ENCODE peak calls at places on chromosomes 4 and X, in ten cellular contexts. C is H1, A is transverse colon, P is SK-N-SH, X is HCT116, S is GM12878, W is endothelial cell of umbilical vein, V is suprapubic skin, G is stomach, Z is upper lobe of left lung. U is an unnamed sample.

GRCh38 chr4:40856836-40857362 is 107.1 kb downstream of the NSUN7 start:
- DNase-seq in W (peak), S (no peak), P (peak), A (peak), V (no peak), G (peak), C (peak), Z (peak), X (no peak), U (no peak)

GRCh38 chrX:134469481-134469880 is 9.5 kb downstream of the HPRT1 start:
- DNase-seq in W (peak), Z (no peak), X (no peak), P (no peak), V (no peak), G (no peak), C (no peak), A (no peak), S (no peak), U (no peak)

GRCh38 chr4:140351778-140352177 is 21.7 kb upstream of the SCOC start:
- DNase-seq in V (no peak), C (no peak), P (no peak), Z (no peak), W (no peak), G (no peak), A (no peak), X (no peak), S (no peak), U (no peak)

GRCh38 chr4:154877110-154877760 is 96.2 kb downstream of the RBM46 start:
- DNase-seq in V (no peak), X (peak), W (peak), P (no peak), G (no peak), S (no peak), A (no peak), C (no peak), Z (no peak), U (no peak)

GRCh38 chrX:44906041-44906440 is 33.1 kb downstream of the KDM6A start:
- DNase-seq in P (no peak), S (no peak), V (no peak), A (no peak), W (no peak), Z (no peak), G (no peak), X (no peak), C (no peak), U (no peak)

GRCh38 chr4:67020079-67020807 is 525.1 kb downstream of the CENPC start:
- DNase-seq in C (no peak), V (no peak), G (no peak), X (no peak), Z (no peak), A (no peak), W (no peak), S (no peak), P (no peak), U (peak)

GRCh38 chrX:30888526-30889146 is 418 bp downstream of the TAB3 start:
- DNase-seq in W (peak), G (no peak), X (no peak), P (no peak), Z (peak), V (no peak), S (no peak), C (no peak), A (peak), U (no peak)

GRCh38 chr4:182192511-182193181 is 50.6 kb upstream of the TENM3 start:
- DNase-seq in G (no peak), X (no peak), W (no peak), A (no peak), C (no peak), P (no peak), Z (no peak), V (no peak), S (no peak), U (no peak)

GRCh38 chr4:54525602-54526001 is 132.2 kb upstream of the KIT start:
- DNase-seq in A (no peak), W (no peak), C (no peak), Z (no peak), V (no peak), S (no peak), X (no peak), P (no peak), G (no peak), U (no peak)

GRCh38 chr4:55116450-55116849 is 8.9 kb downstream of the KDR start:
- DNase-seq in G (no peak), X (no peak), P (no peak), S (no peak), W (peak), A (no peak), Z (no peak), C (no peak), V (no peak), U (no peak)

GRCh38 chrX:69080912-69081465 is 84.3 kb downstream of the PJA1 start:
- DNase-seq in V (no peak), X (no peak), P (no peak), S (no peak), Z (no peak), G (no peak), C (no peak), A (no peak), W (no peak), U (no peak)

GRCh38 chr4:86306816-86307215 is 53.0 kb downstream of the MAPK10 start:
- DNase-seq in S (no peak), A (no peak), P (no peak), V (no peak), C (no peak), X (no peak), G (no peak), W (no peak), Z (no peak), U (no peak)

GRCh38 chrX:2533424-2533823 is 32.6 kb upstream of the DHRSX start:
- DNase-seq in W (no peak), P (no peak), Z (no peak), A (no peak), V (no peak), S (no peak), G (no peak), X (no peak), C (no peak), U (no peak)

GRCh38 chrX:31128849-31129248 is 57.0 kb upstream of the FTHL17 start:
- DNase-seq in V (no peak), W (peak), X (no peak), C (no peak), A (no peak), Z (no peak), S (no peak), P (no peak), G (no peak), U (no peak)

DNA sequence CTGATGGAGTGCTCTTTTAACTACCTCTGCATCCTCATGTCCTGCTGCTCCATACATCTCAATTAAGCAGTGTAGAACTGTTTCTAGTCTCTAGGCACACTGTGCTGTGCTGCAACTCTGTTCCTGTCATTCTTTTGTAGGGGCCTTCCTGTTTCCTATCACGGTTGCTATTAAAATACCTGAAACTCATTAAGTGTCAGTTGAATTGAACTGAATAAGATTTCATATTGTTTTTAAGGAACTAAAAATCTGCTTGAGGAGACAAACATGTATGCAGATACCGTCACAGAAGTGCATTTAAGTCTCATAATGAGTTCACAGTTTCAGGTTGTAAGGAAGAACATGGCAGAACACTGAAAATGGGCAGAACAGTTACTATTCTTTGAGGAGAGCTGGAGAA is 170.1 kb downstream of the LARP7 start:
- DNase-seq in Z (no peak), S (peak), G (no peak), C (no peak), P (no peak), V (no peak), W (no peak), X (no peak), A (no peak), U (no peak)
- H3K27ac ChIP-seq in Z (no peak), S (no peak), G (no peak), C (no peak), P (no peak), V (no peak), W (no peak), X (no peak), A (no peak), U (no peak)

DNA sequence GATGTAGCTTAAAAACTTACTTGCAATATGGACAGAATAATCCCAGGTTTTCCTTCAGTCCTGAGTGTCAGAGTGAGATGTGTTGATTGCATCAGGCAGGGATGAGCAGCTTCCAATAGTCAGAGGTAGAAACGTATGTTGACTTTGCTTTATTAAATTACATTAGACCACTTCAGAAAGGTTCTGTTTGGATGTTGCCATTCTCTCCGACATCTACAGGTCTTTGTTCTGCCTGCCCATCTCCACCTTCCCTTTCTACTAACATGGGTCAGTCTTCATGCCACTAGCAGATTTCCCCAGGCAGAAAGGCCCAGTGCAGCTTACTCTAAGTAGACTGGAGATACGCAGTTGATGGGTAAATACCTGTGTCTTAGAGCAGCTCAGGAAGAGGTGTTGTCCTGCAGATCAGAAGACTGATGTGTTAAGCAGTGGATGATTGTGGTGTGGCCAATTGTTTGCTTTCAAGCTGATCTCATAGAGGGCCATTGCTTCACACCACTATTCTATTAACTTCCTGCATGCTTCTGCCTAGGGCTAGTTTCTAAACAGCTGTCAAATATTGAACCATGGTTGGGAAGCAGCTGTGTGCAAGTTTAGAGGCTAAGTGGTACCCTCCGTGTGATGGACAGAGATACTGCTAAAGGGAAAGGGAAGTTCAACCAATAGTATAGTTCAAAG is 1.8 kb downstream of the FRMPD4 start:
- DNase-seq in C (no peak), V (no peak), A (no peak), G (no peak), P (no peak), W (no peak), Z (no peak), X (no peak), S (no peak), U (no peak)
- H3K4me3 ChIP-seq in C (no peak), V (no peak), A (no peak), G (no peak), P (no peak), W (no peak), Z (no peak), X (no peak), S (no peak), U (no peak)

DNA sequence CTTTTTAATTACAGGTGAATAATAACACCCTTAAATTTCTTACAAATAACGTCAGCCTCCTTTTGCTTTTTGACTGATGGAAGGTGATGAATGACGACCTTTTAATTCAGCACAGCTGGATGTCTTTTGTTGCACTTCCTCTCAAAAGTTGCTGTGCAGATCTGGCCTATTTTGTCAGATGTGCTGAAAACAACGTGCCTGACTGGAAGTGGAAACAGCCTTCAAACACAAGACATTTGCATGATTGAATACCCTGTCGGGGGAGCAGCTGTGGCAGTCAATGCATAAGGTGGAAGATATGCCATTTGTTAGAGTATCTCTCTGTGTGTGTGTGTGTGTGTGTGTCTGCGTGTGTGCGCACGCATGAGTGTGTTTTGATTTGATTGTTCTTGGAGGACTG is 579.7 kb downstream of the SPRY1 start:
- DNase-seq in Z (no peak), C (no peak), G (no peak), A (no peak), V (no peak), P (no peak), W (peak), S (no peak), X (no peak), U (no peak)
- TF ChIP-seq POLR2AphosphoS5 in Z (peak), C (no peak), G (no peak), A (no peak), V (no peak), P (no peak), W (no peak), S (no peak), X (no peak), U (no peak)

GRCh38 chr4:8340721-8341680 is 71.4 kb downstream of the HTRA3 start:
- DNase-seq in G (peak), P (no peak), V (peak), X (no peak), A (peak), Z (no peak), C (no peak), S (no peak), W (no peak), U (no peak)
- H3K27ac ChIP-seq in G (peak), P (no peak), V (peak), X (no peak), A (peak), Z (peak), C (no peak), S (no peak), W (no peak), U (no peak)

GRCh38 chr4:44447563-44448504 is 775 bp downstream of the KCTD8 start:
- DNase-seq in S (no peak), A (no peak), X (no peak), V (no peak), Z (peak), C (no peak), W (peak), P (peak), G (peak), U (no peak)

GRCh38 chr4:44446191-44446590 is 2.4 kb downstream of the KCTD8 start:
- DNase-seq in P (no peak), W (no peak), G (no peak), Z (no peak), X (no peak), V (no peak), A (no peak), S (no peak), C (no peak), U (no peak)

GRCh38 chr4:44446801-44447562 is 1.6 kb downstream of the KCTD8 start:
- DNase-seq in A (no peak), V (no peak), Z (no peak), X (no peak), W (no peak), P (peak), S (no peak), C (no peak), G (peak), U (no peak)

DNA sequence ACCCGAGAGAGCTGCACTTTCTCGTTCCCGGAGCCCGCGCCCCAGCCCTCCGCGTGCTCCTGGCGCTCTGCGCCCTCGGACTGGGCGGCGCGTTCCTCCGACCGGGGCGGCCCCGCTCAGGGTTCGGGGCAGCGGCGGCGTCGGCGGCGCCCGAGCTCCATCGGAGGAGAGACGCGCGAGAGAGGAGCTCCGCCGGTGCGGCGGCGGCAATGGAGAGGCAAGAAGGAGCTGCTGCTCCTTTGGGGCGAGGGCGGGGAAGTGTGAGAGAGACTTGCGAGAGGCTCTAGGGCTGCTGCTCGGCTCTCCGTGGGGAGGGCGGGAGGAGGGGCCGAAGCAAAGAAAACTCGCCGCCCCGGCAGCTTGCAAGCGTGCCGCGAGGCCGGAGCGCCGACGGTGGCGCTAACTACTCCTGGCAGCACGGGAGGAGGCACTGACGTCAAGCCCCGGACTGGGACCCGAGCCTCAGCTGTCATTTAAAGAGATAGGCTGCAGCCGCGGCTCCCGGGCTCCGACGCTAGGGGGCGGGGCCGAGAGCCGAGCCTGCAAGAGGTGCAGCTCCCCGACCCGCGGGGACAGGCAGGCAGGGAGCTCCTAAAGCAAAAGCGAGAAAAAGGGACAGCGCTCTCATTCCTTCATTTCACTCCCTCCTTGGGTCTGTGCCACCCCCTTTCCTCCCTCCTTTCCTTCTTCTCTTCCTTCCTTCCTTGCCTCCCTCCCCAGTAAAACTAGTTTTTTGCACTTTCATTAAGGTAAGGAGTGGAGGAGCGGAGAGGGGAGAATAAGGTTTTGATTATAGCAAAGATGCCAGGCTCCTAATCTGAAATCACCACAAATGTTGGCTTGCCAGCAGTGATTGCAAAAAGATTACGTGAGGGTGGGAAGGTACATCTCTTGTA is at the start of gene KCTD8:
- DNase-seq in A (peak), Z (peak), X (no peak), S (peak), V (peak), G (peak), P (peak), W (peak), C (peak), U (peak)
- H3K4me3 ChIP-seq in A (peak), Z (peak), X (no peak), S (peak), V (peak), G (peak), P (peak), W (peak), C (peak), U (peak)